ENCODE peak calls at places on chromosomes 11 and 22, in six cellular contexts. U is astrocyte of the spinal cord, Z is H9, A is PC-3, Q is choroid plexus epithelial cell, J is AG09319. L is an unnamed sample.
A peak's percentile ranks its signal among the peaks of the same experiment; 100 is the strongest.

GRCh38 chr11:568306-569259 is 7.7 kb upstream of the PHRF1 start:
- DNase-seq in U (peak; percentile 91), Z (peak; percentile 96), A (peak; percentile 96), Q (peak; percentile 86), J (peak; percentile 79), L (peak; percentile 91)

GRCh38 chr11:14386895-14387480 is 28.0 kb upstream of the RRAS2 start:
- DNase-seq in U (peak; percentile 78), Z (peak; percentile 78), A (no peak), Q (peak; percentile 95), J (peak; percentile 41), L (no peak)

GRCh38 chr11:70622091-70622490 is 223.8 kb downstream of the CTTN start:
- DNase-seq in U (no peak), Z (no peak), A (no peak), Q (no peak), J (no peak), L (no peak)

GRCh38 chr22:46029036-46029435 is 52.1 kb upstream of the WNT7B start:
- DNase-seq in U (no peak), Z (no peak), A (no peak), Q (no peak), J (no peak), L (no peak)

GRCh38 chr11:7251487-7251835 is 243 bp upstream of the SYT9 start:
- DNase-seq in U (no peak), Z (no peak), A (no peak), Q (no peak), J (no peak), L (no peak)

GRCh38 chr22:40111451-40111850 is 66.3 kb upstream of the TNRC6B start:
- DNase-seq in U (no peak), Z (no peak), A (no peak), Q (no peak), J (no peak), L (no peak)

GRCh38 chr11:108985611-108986279 is 320.9 kb downstream of the DDX10 start:
- DNase-seq in U (peak; percentile 87), Z (no peak), A (peak; percentile 48), Q (peak; percentile 85), J (no peak), L (peak; percentile 18)

GRCh38 chr22:36052505-36052941 is 23.9 kb upstream of the RBFOX2 start:
- DNase-seq in U (no peak), Z (no peak), A (peak; percentile 81), Q (peak; percentile 42), J (no peak), L (peak; percentile 21)

GRCh38 chr11:135075740-135076139 is 663.7 kb upstream of the B3GAT1 start:
- DNase-seq in U (peak; percentile 35), Z (peak; percentile 89), A (peak; percentile 67), Q (peak; percentile 72), J (no peak), L (peak; percentile 46)

GRCh38 chr11:16392646-16393045 is 36.3 kb upstream of the SOX6 start:
- DNase-seq in U (no peak), Z (no peak), A (no peak), Q (no peak), J (no peak), L (no peak)

GRCh38 chr11:2586091-2586792 is 113.6 kb downstream of the KCNQ1OT1 start:
- DNase-seq in U (no peak), Z (peak; percentile 14), A (no peak), Q (no peak), J (no peak), L (no peak)

GRCh38 chr22:32413715-32414114 is 1.7 kb upstream of the RTCB start:
- DNase-seq in U (peak; percentile 33), Z (no peak), A (peak; percentile 33), Q (peak; percentile 69), J (no peak), L (peak; percentile 23)
- TF ChIP-seq CTCF in U (peak; percentile 60), Z (peak; percentile 69), A (peak; percentile 60), Q (peak; percentile 70), J (peak; percentile 32), L (no peak)

DNA sequence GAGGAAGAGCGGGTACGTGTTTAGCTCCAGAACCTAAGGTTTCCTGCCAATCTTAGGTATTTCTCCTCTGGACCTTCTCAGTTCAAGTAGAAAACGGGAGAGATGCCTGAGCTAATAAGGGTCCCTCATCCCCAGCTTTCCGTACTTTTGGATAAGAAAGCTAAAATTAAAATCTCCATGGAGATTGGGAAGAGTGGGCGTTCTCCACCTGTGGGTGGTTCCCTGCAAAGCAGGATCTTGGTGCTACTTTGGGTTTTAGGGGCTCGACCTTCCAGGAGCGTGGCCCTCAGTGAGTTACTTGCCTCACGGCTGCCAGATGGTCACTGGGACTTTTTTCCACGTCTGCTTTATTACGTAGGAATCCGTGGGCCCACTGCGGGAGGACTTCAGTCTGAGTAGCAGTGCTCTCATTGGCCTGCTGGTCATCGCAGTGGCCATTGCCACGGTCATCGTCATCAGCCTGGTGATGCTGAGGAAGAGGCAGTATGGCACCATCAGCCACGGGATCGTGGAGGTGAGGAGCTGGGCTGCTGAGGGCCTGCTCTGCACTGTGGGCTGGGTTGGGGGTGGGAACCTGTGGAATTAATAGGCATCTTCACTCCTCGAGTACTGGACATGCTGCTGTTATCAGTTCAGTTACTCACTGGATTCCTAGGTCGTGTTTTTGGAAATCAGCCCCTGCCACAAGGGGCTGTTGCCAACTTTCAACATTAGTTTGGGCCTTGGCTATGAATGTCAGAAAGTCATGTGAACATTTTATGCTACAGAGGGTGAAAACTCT is 17.8 kb upstream of the ST14 start:
- DNase-seq in U (no peak), Z (no peak), A (no peak), Q (peak; percentile 58), J (no peak), L (no peak)
- TF ChIP-seq CTCF in U (no peak), Z (no peak), A (no peak), Q (no peak), J (no peak), L (no peak)

GRCh38 chr22:16806401-16806800 is 18.8 kb downstream of the XKR3 start:
- DNase-seq in U (no peak), Z (peak; percentile 35), A (no peak), Q (no peak), J (no peak), L (peak; percentile 43)

GRCh38 chr22:16808744-16809143 is 16.5 kb downstream of the XKR3 start:
- DNase-seq in U (no peak), Z (no peak), A (no peak), Q (no peak), J (no peak), L (no peak)

GRCh38 chr22:16804882-16805281 is 20.3 kb downstream of the XKR3 start:
- DNase-seq in U (no peak), Z (no peak), A (no peak), Q (no peak), J (no peak), L (no peak)

GRCh38 chr22:16810188-16810802 is 14.9 kb downstream of the XKR3 start:
- DNase-seq in U (no peak), Z (no peak), A (no peak), Q (no peak), J (peak; percentile 32), L (no peak)

GRCh38 chr22:16807109-16807508 is 18.1 kb downstream of the XKR3 start:
- DNase-seq in U (no peak), Z (no peak), A (no peak), Q (no peak), J (no peak), L (no peak)
- TF ChIP-seq CTCF in U (no peak), Z (no peak), A (no peak), Q (no peak), J (no peak), L (no peak)

GRCh38 chr11:73872746-73873412 is 3.8 kb downstream of the COA4 start:
- DNase-seq in U (no peak), Z (no peak), A (no peak), Q (no peak), J (no peak), L (no peak)
- TF ChIP-seq CTCF in U (no peak), Z (no peak), A (no peak), Q (no peak), J (no peak), L (no peak)

DNA sequence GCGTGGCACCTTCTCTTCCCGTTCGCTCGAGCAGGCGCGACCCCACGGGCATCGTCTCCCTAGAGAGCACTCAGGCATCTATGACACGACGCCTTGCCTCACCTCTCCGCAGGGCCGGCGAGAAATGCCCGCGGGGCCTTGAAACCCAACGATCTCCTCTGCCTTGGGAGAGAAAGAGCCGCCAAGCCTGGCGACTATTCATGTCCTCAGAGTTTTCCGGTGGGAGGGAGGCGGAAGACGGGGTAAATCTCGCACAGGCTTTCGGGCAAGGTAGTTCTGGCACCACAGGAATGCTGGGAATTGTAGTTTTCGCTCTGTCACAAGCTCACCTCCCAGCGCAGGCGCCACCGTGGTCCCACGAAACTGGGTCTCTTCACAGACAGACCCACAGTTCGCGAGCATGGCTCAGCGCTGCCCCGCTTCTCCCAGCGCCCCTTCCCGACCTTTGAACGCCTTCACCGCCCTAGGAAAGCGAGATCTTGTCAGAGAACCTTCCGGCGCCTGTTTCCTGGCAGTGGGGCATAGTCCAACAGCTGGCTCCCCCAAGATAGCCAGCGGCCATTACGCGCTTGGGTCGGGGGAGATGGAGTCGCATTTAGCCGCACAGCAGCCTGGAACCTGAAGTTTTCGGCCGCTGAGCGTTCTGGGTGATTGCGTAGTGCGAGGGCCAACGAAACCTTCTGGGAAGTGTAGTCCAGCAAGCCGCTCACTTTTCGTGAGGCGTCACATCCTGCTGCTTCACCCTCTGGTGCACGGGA is at the start of gene CCDC90B:
- DNase-seq in U (peak; percentile 98), Z (peak; percentile 98), A (peak; percentile 99), Q (peak; percentile 99), J (peak; percentile 93), L (peak; percentile 97)
- TF ChIP-seq CTCF in U (peak; percentile 36), Z (peak; percentile 52), A (no peak), Q (no peak), J (no peak), L (peak; percentile 6)

GRCh38 chr11:46117842-46118241 is 3.4 kb downstream of the PHF21A start:
- DNase-seq in U (no peak), Z (no peak), A (no peak), Q (no peak), J (no peak), L (no peak)
- TF ChIP-seq CTCF in U (peak; percentile 26), Z (peak; percentile 60), A (peak; percentile 55), Q (peak; percentile 44), J (peak; percentile 28), L (peak; percentile 28)

GRCh38 chr11:25838918-25839611 is 492.9 kb upstream of the ANO3 start:
- DNase-seq in U (no peak), Z (no peak), A (peak; percentile 31), Q (peak; percentile 11), J (no peak), L (no peak)
- TF ChIP-seq CTCF in U (no peak), Z (peak; percentile 52), A (peak; percentile 29), Q (no peak), J (no peak), L (no peak)

DNA sequence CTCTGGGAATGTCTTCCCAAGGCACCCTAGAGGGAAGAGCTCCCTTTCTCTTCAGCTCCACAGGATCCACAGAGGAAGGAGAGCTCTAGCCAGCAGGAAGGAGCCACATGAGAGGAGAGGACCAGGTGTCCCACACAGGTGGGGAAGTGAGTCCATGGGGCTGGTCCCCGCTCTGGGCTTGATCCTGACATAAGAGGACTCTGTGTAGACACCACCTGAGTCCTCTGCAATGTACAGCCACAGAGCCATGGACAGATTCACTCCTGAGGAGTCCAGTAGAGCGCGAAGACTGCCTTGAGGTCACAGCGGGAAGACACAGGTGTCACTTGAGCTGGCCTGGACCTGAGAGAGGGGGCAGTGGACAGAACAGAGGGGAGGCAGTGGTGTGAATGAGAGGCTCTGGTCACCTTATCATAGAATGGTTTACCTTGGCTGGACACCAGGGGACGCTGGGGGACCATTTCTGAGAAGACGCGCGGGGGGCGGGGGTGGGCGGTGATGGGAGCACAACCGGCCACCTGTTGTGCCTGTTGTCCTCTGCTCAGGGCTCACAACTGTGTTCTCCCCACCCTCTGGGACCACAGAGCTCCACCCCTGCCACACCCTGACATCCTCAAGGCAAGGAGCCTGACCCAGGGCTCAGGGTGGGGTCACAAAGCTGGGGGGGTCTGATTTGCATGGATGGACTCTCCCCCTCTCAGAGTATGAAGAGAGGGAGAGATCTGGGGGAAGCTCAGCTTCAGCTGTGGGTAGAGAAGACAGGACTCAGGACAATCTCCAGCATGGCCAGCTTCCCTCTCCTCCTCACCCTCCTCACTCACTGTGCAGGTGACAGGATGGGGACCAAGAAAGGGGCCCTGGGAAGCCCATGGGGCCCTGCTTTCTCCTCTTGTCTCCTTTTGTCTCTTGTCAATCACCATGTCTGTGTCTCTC is 128.2 kb downstream of the ZNF280B start:
- DNase-seq in U (no peak), Z (peak; percentile 61), A (peak; percentile 10), Q (no peak), J (no peak), L (no peak)
- TF ChIP-seq CTCF in U (peak; percentile 16), Z (peak; percentile 59), A (no peak), Q (no peak), J (no peak), L (no peak)

L was measured in MCF 10A.